ENCODE peak calls at places on chromosomes 3 and 15, in six cellular contexts. Q is AG08395; S is SK-N-MC; B is activated naive CD4-positive, alpha-beta T cell; F is uterus; N is mesendoderm. Z is an unnamed sample.

GRCh38 chr3:159322322-159322939 is 520.6 kb downstream of the MFSD1 start:
- DNase-seq in Q (peak), S (peak), B (no peak), F (no peak), N (peak), Z (no peak)

GRCh38 chr3:191066669-191067068 is 132.4 kb upstream of the OSTN start:
- DNase-seq in Q (no peak), S (no peak), B (no peak), F (no peak), N (no peak), Z (no peak)

GRCh38 chr3:13877911-13878710 is 1.8 kb downstream of the WNT7A start:
- DNase-seq in Q (no peak), S (no peak), B (no peak), F (no peak), N (no peak), Z (peak)

GRCh38 chr3:160003520-160004128 is 15.0 kb downstream of the IL12A start:
- DNase-seq in Q (peak), S (no peak), B (no peak), F (no peak), N (peak), Z (no peak)

GRCh38 chr3:65005481-65005880 is 317.7 kb upstream of the ADAMTS9 start:
- DNase-seq in Q (peak), S (no peak), B (no peak), F (no peak), N (no peak), Z (no peak)

GRCh38 chr3:18134386-18135082 is 290.6 kb downstream of the SATB1 start:
- DNase-seq in Q (peak), S (no peak), B (no peak), F (no peak), N (no peak), Z (no peak)

GRCh38 chr3:51304230-51304629 is 80.9 kb upstream of the MANF start:
- DNase-seq in Q (no peak), S (no peak), B (no peak), F (no peak), N (peak), Z (no peak)

GRCh38 chr3:194987571-194988494 is 283.1 kb downstream of the XXYLT1 start:
- DNase-seq in Q (no peak), S (no peak), B (no peak), F (no peak), N (no peak), Z (no peak)

GRCh38 chr15:101376615-101377395 is 81.8 kb upstream of the SNRPA1 start:
- DNase-seq in Q (no peak), S (no peak), B (no peak), F (no peak), N (no peak), Z (peak)

GRCh38 chr3:84980011-84980410 is 21.2 kb downstream of the CADM2 start:
- DNase-seq in Q (no peak), S (no peak), B (no peak), F (no peak), N (no peak), Z (no peak)

GRCh38 chr3:71395470-71395869 is 188.1 kb downstream of the FOXP1 start:
- DNase-seq in Q (no peak), S (no peak), B (no peak), F (no peak), N (no peak), Z (no peak)

GRCh38 chr15:38894260-38894948 is 329.8 kb upstream of the RASGRP1 start:
- DNase-seq in Q (peak), S (no peak), B (no peak), F (no peak), N (peak), Z (no peak)

GRCh38 chr15:62112051-62112450 is 45.3 kb downstream of the C2CD4A start:
- DNase-seq in Q (no peak), S (no peak), B (no peak), F (no peak), N (no peak), Z (no peak)

GRCh38 chr3:151697496-151697895 is 36.2 kb upstream of the AADACL2 start:
- DNase-seq in Q (no peak), S (no peak), B (no peak), F (no peak), N (no peak), Z (no peak)

GRCh38 chr3:163951397-163951987 is 1126.8 kb downstream of the SI start:
- DNase-seq in Q (no peak), S (no peak), B (no peak), F (no peak), N (no peak), Z (no peak)

GRCh38 chr3:187808466-187809291 is 63.4 kb upstream of the BCL6 start:
- DNase-seq in Q (no peak), S (no peak), B (no peak), F (no peak), N (no peak), Z (no peak)

GRCh38 chr3:58560771-58561311 is 16.4 kb downstream of the FAM107A start:
- DNase-seq in Q (peak), S (no peak), B (no peak), F (no peak), N (peak), Z (no peak)

GRCh38 chr15:98207928-98208327 is 247.4 kb downstream of the ARRDC4 start:
- DNase-seq in Q (no peak), S (no peak), B (no peak), F (no peak), N (no peak), Z (no peak)

GRCh38 chr15:42056934-42057743 is 36.3 kb upstream of the PLA2G4E start:
- DNase-seq in Q (peak), S (no peak), B (peak), F (peak), N (peak), Z (peak)

GRCh38 chr15:62211348-62211747 is 46.3 kb upstream of the C2CD4B start:
- DNase-seq in Q (no peak), S (no peak), B (no peak), F (no peak), N (peak), Z (no peak)

GRCh38 chr3:186520957-186521842 is 23.0 kb downstream of the CRYGS start:
- DNase-seq in Q (no peak), S (no peak), B (no peak), F (no peak), N (no peak), Z (no peak)

GRCh38 chr15:36294359-36294758 is 285.1 kb upstream of the CDIN1 start:
- DNase-seq in Q (no peak), S (no peak), B (no peak), F (no peak), N (peak), Z (no peak)

GRCh38 chr3:45462522-45463262 is 74.3 kb downstream of the LARS2 start:
- DNase-seq in Q (peak), S (no peak), B (no peak), F (no peak), N (no peak), Z (no peak)

GRCh38 chr15:79380755-79381499 is 51.2 kb upstream of the MINAR1 start:
- DNase-seq in Q (peak), S (peak), B (peak), F (peak), N (peak), Z (peak)

GRCh38 chr3:72938471-72939265 is 50.8 kb downstream of the GXYLT2 start:
- DNase-seq in Q (peak), S (no peak), B (no peak), F (peak), N (peak), Z (peak)